ENCODE peak calls at places on chromosomes 7 and 10, in nine cellular contexts. X is AG04449, P is neural progenitor cell, N is hepatocyte, Q is AG09309, Y is Peyer's patch, T is GM12878, D is heart right ventricle, F is GM12865. I is an unnamed sample.
A peak's percentile ranks its signal among the peaks of the same experiment; 100 is the strongest.

GRCh38 chr10:9172276-9172675 is 1117.8 kb downstream of the GATA3 start:
- DNase-seq in Q (no peak), T (no peak), Y (no peak), D (no peak), N (no peak), P (no peak), X (no peak), F (no peak), I (no peak)

GRCh38 chr10:87545783-87546182 is 41.1 kb downstream of the MINPP1 start:
- DNase-seq in Q (no peak), Y (no peak), D (no peak), N (no peak), T (no peak), X (no peak), P (no peak), F (no peak), I (no peak)

GRCh38 chr7:97819161-97819560 is 53.0 kb downstream of the ASNS start:
- DNase-seq in D (no peak), Q (no peak), F (no peak), P (peak; percentile 6), Y (no peak), X (no peak), T (no peak), N (no peak), I (no peak)

GRCh38 chr10:114508376-114508775 is 104.1 kb upstream of the AFAP1L2 start:
- DNase-seq in N (no peak), P (no peak), Y (no peak), T (no peak), Q (no peak), X (no peak), D (no peak), F (no peak), I (no peak)

GRCh38 chr10:115402690-115403089 is 309.5 kb downstream of the ATRNL1 start:
- DNase-seq in Q (no peak), T (no peak), D (no peak), N (peak; percentile 7), F (no peak), Y (no peak), X (no peak), P (no peak), I (no peak)

GRCh38 chr10:69472142-69472541 is 20.9 kb downstream of the TSPAN15 start:
- DNase-seq in P (no peak), F (no peak), N (no peak), Q (no peak), Y (no peak), D (no peak), X (no peak), T (no peak), I (no peak)

GRCh38 chr10:29370092-29370611 is 81.3 kb downstream of the LYZL1 start:
- DNase-seq in D (no peak), F (no peak), T (no peak), N (no peak), Y (no peak), X (no peak), Q (no peak), P (no peak), I (no peak)

GRCh38 chr10:48363617-48364355 is 57.3 kb downstream of the MAPK8 start:
- DNase-seq in P (peak; percentile 70), T (peak; percentile 51), F (peak; percentile 74), Y (no peak), N (peak; percentile 65), D (no peak), X (no peak), Q (peak; percentile 39), I (peak; percentile 44)

GRCh38 chr10:107496594-107496993 is 332.1 kb upstream of the SORCS1 start:
- DNase-seq in Q (no peak), T (no peak), F (no peak), Y (no peak), N (no peak), P (no peak), D (no peak), X (no peak), I (no peak)

GRCh38 chr7:116170180-116170579 is 40.2 kb upstream of the TES start:
- DNase-seq in T (no peak), D (no peak), X (no peak), N (no peak), Y (no peak), F (no peak), P (no peak), Q (no peak), I (no peak)

GRCh38 chr7:37912756-37913155 is 3.9 kb downstream of the SFRP4 start:
- DNase-seq in P (no peak), X (no peak), Y (no peak), F (no peak), Q (no peak), N (no peak), T (no peak), D (no peak), I (no peak)

GRCh38 chr10:80165173-80165572 is 32.6 kb downstream of the PLAC9 start:
- DNase-seq in X (no peak), Y (peak; percentile 46), Q (no peak), F (no peak), D (no peak), T (no peak), N (no peak), P (no peak), I (no peak)

GRCh38 chr7:66326501-66327180 is 121.5 kb downstream of the TPST1 start:
- DNase-seq in P (no peak), F (no peak), N (no peak), Y (no peak), T (no peak), D (no peak), X (peak; percentile 79), Q (peak; percentile 80), I (no peak)

GRCh38 chr10:30639946-30640786 is 10.6 kb upstream of the LYZL2 start:
- DNase-seq in Q (peak; percentile 47), T (no peak), D (no peak), F (peak; percentile 68), Y (no peak), P (peak; percentile 58), X (no peak), N (peak; percentile 69), I (no peak)

GRCh38 chr10:8712653-8713052 is 658.2 kb downstream of the GATA3 start:
- DNase-seq in X (no peak), P (no peak), N (no peak), T (no peak), D (no peak), F (no peak), Q (no peak), Y (no peak), I (no peak)

GRCh38 chr7:936131-937054 is 18.1 kb downstream of the ADAP1 start:
- DNase-seq in Q (no peak), D (peak; percentile 5), P (no peak), T (peak; percentile 92), X (peak; percentile 17), N (peak; percentile 8), F (peak; percentile 96), Y (no peak), I (no peak)

GRCh38 chr10:125911990-125912389 is 15.6 kb downstream of the FANK1 start:
- DNase-seq in F (no peak), Q (no peak), X (no peak), T (no peak), N (peak; percentile 39), D (no peak), P (no peak), Y (peak; percentile 63), I (peak; percentile 60)

GRCh38 chr7:29484280-29484679 is 79.4 kb upstream of the PRR15 start:
- DNase-seq in T (no peak), Y (no peak), P (no peak), F (no peak), N (no peak), Q (no peak), X (no peak), D (no peak), I (no peak)

GRCh38 chr7:45066409-45066808 is 22.4 kb downstream of the NACAD start:
- DNase-seq in F (no peak), P (no peak), Q (no peak), Y (no peak), N (no peak), X (no peak), D (no peak), T (no peak), I (no peak)

GRCh38 chr7:82419200-82419599 is 24.4 kb downstream of the CACNA2D1 start:
- DNase-seq in Q (no peak), T (no peak), D (peak; percentile 44), N (no peak), P (no peak), X (no peak), Y (no peak), F (no peak), I (no peak)

GRCh38 chr7:91942312-91942711 is 1.6 kb downstream of the AKAP9 start:
- DNase-seq in P (no peak), X (no peak), Y (no peak), Q (no peak), F (no peak), D (no peak), T (no peak), N (no peak), I (no peak)
- H3K4me3 ChIP-seq in P (peak overlapping the region; percentile 90), X (peak overlapping the region; percentile 93), Y (no peak overlapping the region), Q (no peak overlapping the region), F (peak overlapping the region; percentile 99), D (peak overlapping the region; percentile 88), T (peak overlapping the region; percentile 98), N (peak overlapping the region; percentile 89), I (no peak overlapping the region)

GRCh38 chr10:14758994-14759664 is 15.6 kb downstream of the FAM107B start:
- DNase-seq in X (no peak), T (no peak), Q (no peak), Y (no peak), N (no peak), D (no peak), P (no peak), F (peak; percentile 21), I (no peak)
- TF ChIP-seq CTCF in X (no peak), T (no peak), Q (no peak), Y (no peak), N (no peak), D (no peak), P (peak; percentile 17), F (no peak), I (no peak)

DNA sequence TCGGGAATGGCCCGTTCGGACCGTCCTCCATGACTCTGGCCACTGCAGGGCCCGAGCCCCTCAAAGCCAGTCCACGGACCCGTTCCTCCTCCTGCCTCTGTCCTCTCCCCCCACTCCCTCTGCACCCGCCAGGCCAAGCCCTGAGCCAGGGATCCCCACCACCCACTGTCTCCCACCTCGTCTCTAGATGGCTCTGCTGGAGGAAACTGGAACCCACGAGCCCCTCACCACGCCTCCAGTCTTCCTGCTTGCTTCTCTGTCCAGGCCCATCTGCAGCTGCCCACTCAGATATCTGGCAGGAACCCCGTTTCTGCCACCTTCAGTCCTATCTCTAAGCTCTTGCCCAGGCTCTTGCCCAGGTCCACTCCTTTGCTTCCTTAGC is 24.3 kb downstream of the GRID2IP start:
- DNase-seq in N (no peak), T (no peak), Y (no peak), P (no peak), D (no peak), Q (no peak), X (no peak), F (no peak), I (no peak)
- H3K4me3 ChIP-seq in N (no peak overlapping the region), T (no peak overlapping the region), Y (peak overlapping the region; percentile 47), P (peak overlapping the region; percentile 56), D (peak overlapping the region; percentile 46), Q (no peak overlapping the region), X (no peak overlapping the region), F (no peak overlapping the region), I (no peak overlapping the region)

DNA sequence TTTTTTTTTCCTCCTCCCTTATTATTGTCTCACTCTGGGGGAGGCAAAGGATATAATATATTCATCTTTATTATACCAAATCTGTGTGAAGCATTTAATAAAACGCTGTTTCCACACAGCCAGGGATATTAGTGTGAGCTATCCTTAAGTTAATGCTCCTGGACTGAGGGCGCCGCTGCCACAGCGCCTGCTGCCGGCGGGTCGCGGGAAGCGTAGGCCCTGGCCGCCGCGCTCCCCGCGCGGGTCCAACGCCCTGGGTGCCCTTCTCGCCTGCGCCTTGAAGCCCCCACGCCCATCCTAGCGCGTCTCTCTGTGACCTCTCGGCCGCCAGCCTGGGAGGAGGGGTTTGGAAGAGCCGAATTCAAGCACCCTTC is 9.5 kb upstream of the LBX1 start:
- DNase-seq in P (peak; percentile 81), D (no peak), T (no peak), Q (no peak), N (no peak), F (no peak), X (no peak), Y (no peak), I (no peak)
- TF ChIP-seq CTCF in P (peak; percentile 85), D (peak; percentile 36), T (peak; percentile 75), Q (no peak), N (peak; percentile 59), F (peak; percentile 87), X (peak; percentile 25), Y (no peak), I (peak; percentile 7)

I was measured in lung.